ENCODE peak calls at places on chromosomes 13 and 19, in nine cellular contexts. K is HCT116, G is transverse colon, Q is esophagus squamous epithelium, R is tibial nerve, F is stomach, I is Peyer's patch, H is uterus, N is ovary. J is an unnamed sample.

GRCh38 chr13:100523994-100524393 is 64.6 kb downstream of the GGACT start:
- DNase-seq in I (no peak), R (no peak), G (no peak), K (no peak), H (no peak), Q (no peak), N (no peak), F (no peak), J (peak; percentile 95)

GRCh38 chr13:47594833-47595232 is 406.2 kb downstream of the SUCLA2 start:
- DNase-seq in G (no peak), K (no peak), H (no peak), N (no peak), R (no peak), I (no peak), F (no peak), Q (no peak), J (no peak)

GRCh38 chr19:45440873-45441654 is 17.3 kb upstream of the ERCC1 start:
- DNase-seq in N (no peak), R (no peak), G (no peak), F (no peak), I (no peak), H (no peak), Q (no peak), K (no peak), J (no peak)

GRCh38 chr19:36379510-36379819 is 464 bp upstream of the ZFP14 start:
- DNase-seq in R (no peak), H (no peak), Q (no peak), F (no peak), I (no peak), K (no peak), N (no peak), G (no peak), J (no peak)

GRCh38 chr19:347946-348861 is 3.6 kb upstream of the MIER2 start:
- DNase-seq in K (no peak), I (no peak), H (no peak), Q (no peak), R (no peak), N (no peak), F (no peak), G (no peak), J (no peak)

GRCh38 chr13:94020833-94021232 is 458.6 kb downstream of the DCT start:
- DNase-seq in G (no peak), Q (no peak), N (no peak), F (no peak), H (no peak), I (no peak), R (no peak), K (no peak), J (no peak)

GRCh38 chr19:8462601-8463000 is 17.8 kb downstream of the HNRNPM start:
- DNase-seq in K (no peak), H (no peak), F (no peak), I (no peak), R (no peak), Q (no peak), N (no peak), G (no peak), J (no peak)

GRCh38 chr19:33429891-33430673 is 56.6 kb downstream of the CEBPG start:
- DNase-seq in F (no peak), G (no peak), N (no peak), R (no peak), H (no peak), Q (no peak), K (no peak), I (no peak), J (peak; percentile 28)

GRCh38 chr19:345320-345879 is 804 bp upstream of the MIER2 start:
- DNase-seq in R (no peak), H (no peak), G (no peak), Q (no peak), K (no peak), I (no peak), F (no peak), N (no peak), J (no peak)

GRCh38 chr13:99275093-99275469 is 16.9 kb upstream of the GPR18 start:
- DNase-seq in H (no peak), Q (no peak), R (no peak), I (no peak), K (no peak), F (no peak), N (no peak), G (no peak), J (no peak)

GRCh38 chr13:67139551-67139950 is 90.6 kb downstream of the PCDH9 start:
- DNase-seq in I (no peak), F (no peak), K (no peak), N (no peak), Q (no peak), H (no peak), R (no peak), G (no peak), J (no peak)

GRCh38 chr19:11465605-11466004 is 15.2 kb downstream of the ELAVL3 start:
- DNase-seq in Q (no peak), H (no peak), G (no peak), N (no peak), R (no peak), I (no peak), F (no peak), K (no peak), J (no peak)

GRCh38 chr13:50078512-50079277 is 63.5 kb downstream of the KCNRG start:
- DNase-seq in R (no peak), Q (no peak), F (no peak), N (no peak), H (no peak), G (no peak), I (no peak), K (no peak), J (no peak)

GRCh38 chr19:37995346-37995745 is 88.3 kb downstream of the SIPA1L3 start:
- DNase-seq in I (no peak), F (no peak), N (no peak), G (no peak), H (no peak), K (no peak), R (no peak), Q (no peak), J (no peak)

GRCh38 chr19:18379803-18380747 is 5.9 kb upstream of the GDF15 start:
- DNase-seq in I (peak; percentile 45), F (peak; percentile 90), R (peak; percentile 96), K (peak; percentile 93), H (peak; percentile 99), Q (no peak), G (peak; percentile 89), N (peak; percentile 75), J (peak; percentile 99)

GRCh38 chr13:24500977-24501376 is 11.6 kb downstream of the PARP4 start:
- DNase-seq in K (no peak), H (no peak), G (no peak), R (no peak), I (no peak), F (no peak), N (no peak), Q (no peak), J (no peak)

GRCh38 chr19:6362351-6362801 is 1.0 kb downstream of the CLPP start:
- DNase-seq in I (peak; percentile 41), R (no peak), K (no peak), N (no peak), Q (no peak), H (no peak), F (no peak), G (no peak), J (no peak)
- H3K27ac ChIP-seq in I (peak overlapping the region; percentile 90), R (peak overlapping the region; percentile 93), K (peak overlapping the region; percentile 68), N (peak overlapping the region; percentile 92), Q (peak overlapping the region; percentile 95), H (peak overlapping the region; percentile 93), F (peak overlapping the region; percentile 91), G (peak overlapping the region; percentile 93), J (peak overlapping the region; percentile 10)

GRCh38 chr13:30846844-30847243 is 59.2 kb upstream of the MEDAG start:
- DNase-seq in H (no peak), N (no peak), Q (no peak), K (no peak), I (no peak), F (no peak), R (no peak), G (no peak), J (no peak)

GRCh38 chr13:30847697-30848307 is 58.3 kb upstream of the MEDAG start:
- DNase-seq in H (peak; percentile 69), R (no peak), G (no peak), Q (no peak), F (no peak), N (no peak), K (no peak), I (no peak), J (no peak)

GRCh38 chr13:30844548-30845296 is 61.3 kb upstream of the MEDAG start:
- DNase-seq in N (no peak), Q (no peak), G (no peak), F (no peak), R (no peak), I (no peak), H (no peak), K (no peak), J (no peak)

GRCh38 chr13:30845297-30846214 is 60.5 kb upstream of the MEDAG start:
- DNase-seq in Q (no peak), I (no peak), K (no peak), R (no peak), F (no peak), H (no peak), N (no peak), G (no peak), J (no peak)

DNA sequence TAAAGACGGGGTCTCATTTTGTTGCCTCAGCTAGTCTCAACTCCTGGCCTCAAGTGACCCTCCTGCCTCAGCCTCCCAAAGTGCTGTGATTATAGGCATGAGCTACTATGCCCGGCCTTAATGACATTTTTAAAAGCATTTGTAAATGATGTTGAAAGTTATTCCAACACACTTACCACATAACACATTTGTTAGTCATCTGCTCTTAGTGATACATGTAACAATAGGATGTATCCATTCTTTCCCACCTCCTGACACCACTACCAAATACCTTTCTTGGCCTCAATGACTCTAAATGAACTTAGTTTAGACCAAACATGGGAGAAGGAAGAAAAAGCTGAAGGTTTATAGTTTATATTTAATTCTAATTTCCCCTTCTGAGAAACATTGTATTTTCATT is 59.8 kb upstream of the MEDAG start:
- DNase-seq in R (no peak), N (no peak), H (no peak), Q (no peak), K (no peak), F (no peak), G (no peak), I (no peak), J (no peak)
- TF ChIP-seq POLR2A in R (no peak), N (no peak), H (no peak), Q (no peak), K (no peak), F (no peak), G (no peak), I (no peak), J (no peak)

GRCh38 chr13:77751513-77752456 is 54.3 kb downstream of the SLAIN1 start:
- DNase-seq in N (no peak), R (peak; percentile 29), F (no peak), Q (no peak), I (no peak), G (no peak), K (peak; percentile 6), H (peak; percentile 17), J (no peak)

GRCh38 chr13:77749481-77749880 is 52.0 kb downstream of the SLAIN1 start:
- DNase-seq in R (no peak), F (no peak), K (no peak), Q (no peak), N (no peak), I (no peak), H (no peak), G (no peak), J (no peak)

GRCh38 chr13:77752512-77753069 is 55.1 kb downstream of the SLAIN1 start:
- DNase-seq in I (no peak), N (no peak), F (no peak), G (no peak), Q (no peak), H (no peak), R (no peak), K (no peak), J (no peak)
- H3K9me3 ChIP-seq in I (no peaks in the 10 kb centered on the region), N (no peaks in the 10 kb centered on the region), F (no peaks in the 10 kb centered on the region), G (no peaks in the 10 kb centered on the region), Q (no peaks in the 10 kb centered on the region), H (no peaks in the 10 kb centered on the region), R (no peaks in the 10 kb centered on the region), K (no peaks in the 10 kb centered on the region), J (no peaks in the 10 kb centered on the region)

GRCh38 chr19:14497347-14497921 is 1.5 kb upstream of the GIPC1 start:
- DNase-seq in H (no peak), K (no peak), Q (no peak), F (peak; percentile 66), G (peak; percentile 77), R (no peak), N (no peak), I (no peak), J (peak; percentile 84)
- H3K27ac ChIP-seq in H (peak overlapping the region; percentile 80), K (no peak overlapping the region), Q (peak overlapping the region; percentile 93), F (peak overlapping the region; percentile 89), G (peak overlapping the region; percentile 94), R (peak overlapping the region; percentile 65), N (no peak overlapping the region), I (peak overlapping the region; percentile 83), J (peak overlapping the region; percentile 81)

J was measured in right lobe of liver.